ENCODE peak calls at places on chromosomes 3 and 15, in ten cellular contexts. L is stimulated activated CD4-positive, alpha-beta T cell treated with anti-CD3 and anti-CD28 coated beads, Interleukin-12 subunit alpha, Interleukin-12 subunit beta, amount 100 ng/mL, for 4 hours; F is GM23248; H is effector memory CD8-positive, alpha-beta T cell; Y is ureter; J is mesenchymal stem cell; Z is GM23338; B is LNCaP clone FGC; D is pancreas; W is OCI-LY7. P is an unnamed sample.

GRCh38 chr15:100350434-100351226 is 8.9 kb upstream of the ADAMTS17 start:
- DNase-seq in H (no peak), L (no peak), D (no peak), Z (no peak), B (peak; percentile 75), Y (peak; percentile 71), J (peak; percentile 15), F (peak; percentile 80), W (no peak), P (peak; percentile 93)

GRCh38 chr3:10939556-10939955 is 53.0 kb upstream of the SLC6A1 start:
- DNase-seq in B (no peak), Y (no peak), Z (no peak), F (no peak), W (no peak), H (no peak), J (no peak), L (no peak), D (peak; percentile 24), P (no peak)

GRCh38 chr3:128421439-128421836 is 45.3 kb downstream of the DNAJB8 start:
- DNase-seq in W (no peak), Z (no peak), L (no peak), Y (no peak), F (no peak), H (no peak), B (no peak), D (no peak), J (no peak), P (no peak)

GRCh38 chr3:102129774-102130608 is 280.7 kb downstream of the NFKBIZ start:
- DNase-seq in F (peak; percentile 78), W (no peak), D (no peak), Z (no peak), B (no peak), L (no peak), J (peak; percentile 74), Y (no peak), H (no peak), P (peak; percentile 89)

GRCh38 chr15:43939070-43939469 is 112.3 kb downstream of the WDR76 start:
- DNase-seq in H (no peak), B (no peak), W (peak; percentile 13), Z (peak; percentile 59), L (no peak), D (no peak), Y (no peak), J (no peak), F (peak; percentile 45), P (peak; percentile 42)

GRCh38 chr3:44682182-44682896 is 30.1 kb upstream of the ZNF502 start:
- DNase-seq in Z (no peak), H (no peak), Y (no peak), F (peak; percentile 80), D (no peak), W (no peak), L (no peak), J (peak; percentile 68), B (no peak), P (no peak)

GRCh38 chr3:76646921-76647562 is 392.9 kb upstream of the ROBO2 start:
- DNase-seq in B (no peak), H (no peak), F (no peak), J (no peak), Y (no peak), D (no peak), W (no peak), Z (peak; percentile 90), L (no peak), P (no peak)

GRCh38 chr15:37125143-37125542 is 24.8 kb upstream of the MEIS2 start:
- DNase-seq in W (no peak), F (peak; percentile 42), H (no peak), Z (no peak), D (no peak), L (no peak), J (peak; percentile 68), Y (no peak), B (no peak), P (no peak)

GRCh38 chr15:90047956-90048575 is 46.9 kb downstream of the ZNF710 start:
- DNase-seq in W (peak; percentile 11), Y (no peak), F (no peak), B (peak; percentile 86), H (no peak), Z (no peak), L (no peak), D (no peak), J (no peak), P (no peak)

GRCh38 chr15:69862540-69862939 is 235.2 kb downstream of the TLE3 start:
- DNase-seq in H (no peak), L (no peak), W (no peak), Y (no peak), Z (no peak), B (no peak), D (no peak), F (no peak), J (peak; percentile 97), P (peak; percentile 16)

GRCh38 chr15:57708047-57708446 is 1.5 kb downstream of the POLR2M start:
- DNase-seq in J (peak; percentile 74), F (peak; percentile 68), Z (no peak), B (no peak), D (no peak), W (no peak), H (no peak), L (no peak), Y (no peak), P (peak; percentile 29)

GRCh38 chr3:53137835-53138446 is 7.7 kb upstream of the RFT1 start:
- DNase-seq in L (no peak), D (no peak), B (no peak), J (peak; percentile 38), W (peak; percentile 31), H (no peak), Z (no peak), Y (no peak), F (peak; percentile 61), P (peak; percentile 50)

GRCh38 chr15:31274496-31275330 is 51.9 kb upstream of the KLF13 start:
- DNase-seq in Z (no peak), D (no peak), F (no peak), H (no peak), J (peak; percentile 18), L (no peak), Y (peak; percentile 54), B (peak; percentile 84), W (no peak), P (no peak)

GRCh38 chr15:51448592-51449494 is 107.4 kb downstream of the GLDN start:
- DNase-seq in Y (no peak), Z (no peak), L (no peak), D (no peak), F (peak; percentile 12), B (no peak), W (no peak), H (no peak), J (no peak), P (peak; percentile 59)

GRCh38 chr3:73029321-73029796 is 32.1 kb upstream of the EBLN2 start:
- DNase-seq in B (no peak), D (no peak), Z (no peak), W (no peak), L (no peak), H (no peak), F (peak; percentile 94), J (peak; percentile 88), Y (no peak), P (peak; percentile 92)

GRCh38 chr3:149224736-149225594 is 3.3 kb upstream of the CP start:
- DNase-seq in W (no peak), Z (no peak), Y (no peak), J (peak; percentile 99), D (no peak), H (peak; percentile 14), L (no peak), B (no peak), F (peak; percentile 82), P (peak; percentile 89)

GRCh38 chr3:186471781-186472180 is 72.4 kb downstream of the CRYGS start:
- DNase-seq in B (no peak), W (no peak), Y (no peak), H (no peak), Z (no peak), D (no peak), L (no peak), J (no peak), F (no peak), P (no peak)

GRCh38 chr15:49415171-49415570 is 7.9 kb upstream of the FGF7 start:
- DNase-seq in H (no peak), Y (no peak), Z (no peak), W (no peak), L (no peak), J (peak; percentile 53), B (no peak), F (no peak), D (no peak), P (no peak)

GRCh38 chr15:74835312-74835823 is 7.6 kb downstream of the ULK3 start:
- DNase-seq in W (peak; percentile 53), Y (no peak), L (peak; percentile 47), D (peak; percentile 86), H (peak; percentile 24), B (no peak), F (peak; percentile 71), Z (peak; percentile 96), J (peak; percentile 51), P (peak; percentile 79)

GRCh38 chr3:127074900-127075360 is 92.0 kb downstream of the PLXNA1 start:
- DNase-seq in J (peak; percentile 1), F (peak; percentile 92), H (no peak), Y (no peak), L (no peak), B (no peak), Z (peak; percentile 57), W (peak; percentile 96), D (peak; percentile 35), P (peak; percentile 75)

GRCh38 chr3:180612363-180612762 is 10.4 kb downstream of the TTC14 start:
- DNase-seq in B (no peak), L (no peak), Y (no peak), F (no peak), Z (no peak), H (no peak), W (no peak), D (no peak), J (no peak), P (peak; percentile 33)

GRCh38 chr3:181369637-181370036 is 342.1 kb upstream of the SOX2 start:
- DNase-seq in D (no peak), L (no peak), J (no peak), F (no peak), W (no peak), H (no peak), Z (no peak), B (no peak), Y (no peak), P (no peak)

GRCh38 chr3:217436-217835 is 20.9 kb downstream of the CHL1 start:
- DNase-seq in B (no peak), L (no peak), Y (no peak), J (no peak), D (no peak), Z (no peak), W (no peak), H (no peak), F (no peak), P (no peak)

GRCh38 chr3:73431136-73431933 is 193.4 kb downstream of the PDZRN3 start:
- DNase-seq in Y (no peak), L (no peak), B (no peak), F (no peak), J (no peak), D (no peak), H (no peak), Z (no peak), W (no peak), P (no peak)

GRCh38 chr3:122403489-122403888 is 12.4 kb downstream of the WDR5B start:
- DNase-seq in D (no peak), H (no peak), L (no peak), B (no peak), J (no peak), F (peak; percentile 43), Z (no peak), W (no peak), Y (no peak), P (peak; percentile 67)

GRCh38 chr3:183064475-183064874 is 34.8 kb downstream of the MCCC1 start:
- DNase-seq in H (no peak), Y (no peak), W (no peak), B (no peak), D (peak; percentile 57), L (no peak), J (no peak), Z (peak; percentile 84), F (no peak), P (no peak)

GRCh38 chr3:124467980-124468902 is 262.0 kb upstream of the UMPS start:
- DNase-seq in H (no peak), W (peak; percentile 48), D (peak; percentile 74), B (no peak), J (peak; percentile 56), Z (peak; percentile 76), Y (peak; percentile 55), L (no peak), F (peak; percentile 51), P (peak; percentile 45)

GRCh38 chr3:153552887-153553604 is 391.0 kb downstream of the RAP2B start:
- DNase-seq in Z (no peak), D (no peak), L (no peak), B (no peak), W (no peak), Y (no peak), H (no peak), J (peak; percentile 23), F (no peak), P (peak; percentile 2)